ENCODE peak calls at places on chromosomes 6 and 20, in seven cellular contexts. One of them, this sample, is unnamed.

GRCh38 chr20:25457886-25458680 is 50.6 kb downstream of the GINS1 start:
- DNase-seq in pancreas: no peak
- DNase-seq in fibroblast of lung: no peak
- DNase-seq in omental fat pad: no peak
- DNase-seq in mesothelial cell of epicardium: no peak
- DNase-seq in foreskin fibroblast: no peak
- DNase-seq in progenitor cell of endocrine pancreas: no peak
- DNase-seq in this sample: no peak

GRCh38 chr20:57759724-57760123 is 49.9 kb upstream of the PMEPA1 start:
- DNase-seq in pancreas: no peak
- DNase-seq in fibroblast of lung: no peak
- DNase-seq in progenitor cell of endocrine pancreas: no peak
- DNase-seq in mesothelial cell of epicardium: no peak
- DNase-seq in omental fat pad: no peak
- DNase-seq in foreskin fibroblast: no peak
- DNase-seq in this sample: no peak

GRCh38 chr6:46378161-46378881 is 112.9 kb downstream of the RCAN2 start:
- DNase-seq in foreskin fibroblast: no peak
- DNase-seq in pancreas: no peak
- DNase-seq in fibroblast of lung: no peak
- DNase-seq in progenitor cell of endocrine pancreas: no peak
- DNase-seq in omental fat pad: no peak
- DNase-seq in mesothelial cell of epicardium: no peak
- DNase-seq in this sample: no peak

GRCh38 chr20:21808139-21808538 is 102.7 kb downstream of the PAX1 start:
- DNase-seq in omental fat pad: no peak
- DNase-seq in foreskin fibroblast: no peak
- DNase-seq in progenitor cell of endocrine pancreas: no peak
- DNase-seq in pancreas: no peak
- DNase-seq in mesothelial cell of epicardium: no peak
- DNase-seq in fibroblast of lung: no peak
- DNase-seq in this sample: no peak

GRCh38 chr20:10219993-10220750 is 1.5 kb downstream of the SNAP25 start:
- DNase-seq in progenitor cell of endocrine pancreas: no peak
- DNase-seq in pancreas: no peak
- DNase-seq in foreskin fibroblast: no peak
- DNase-seq in omental fat pad: no peak
- DNase-seq in fibroblast of lung: no peak
- DNase-seq in mesothelial cell of epicardium: no peak
- DNase-seq in this sample: no peak

GRCh38 chr20:38277691-38278090 is 17.2 kb upstream of the KIAA1755 start:
- DNase-seq in progenitor cell of endocrine pancreas: no peak
- DNase-seq in pancreas: no peak
- DNase-seq in fibroblast of lung: no peak
- DNase-seq in foreskin fibroblast: no peak
- DNase-seq in mesothelial cell of epicardium: no peak
- DNase-seq in omental fat pad: no peak
- DNase-seq in this sample: no peak

GRCh38 chr6:144847906-144848305 is 562.8 kb downstream of the UTRN start:
- DNase-seq in omental fat pad: no peak
- DNase-seq in progenitor cell of endocrine pancreas: no peak
- DNase-seq in foreskin fibroblast: no peak
- DNase-seq in pancreas: no peak
- DNase-seq in fibroblast of lung: no peak
- DNase-seq in mesothelial cell of epicardium: no peak
- DNase-seq in this sample: no peak

GRCh38 chr6:123091091-123091895 is 95.3 kb downstream of the CLVS2 start:
- DNase-seq in mesothelial cell of epicardium: no peak
- DNase-seq in progenitor cell of endocrine pancreas: no peak
- DNase-seq in foreskin fibroblast: peak; percentile 78
- DNase-seq in pancreas: no peak
- DNase-seq in omental fat pad: no peak
- DNase-seq in fibroblast of lung: peak; percentile 36
- DNase-seq in this sample: no peak

GRCh38 chr6:36320475-36320874 is 16.2 kb downstream of the BNIP5 start:
- DNase-seq in foreskin fibroblast: no peak
- DNase-seq in pancreas: no peak
- DNase-seq in mesothelial cell of epicardium: no peak
- DNase-seq in omental fat pad: no peak
- DNase-seq in fibroblast of lung: no peak
- DNase-seq in progenitor cell of endocrine pancreas: no peak
- DNase-seq in this sample: no peak

GRCh38 chr6:149863846-149864577 is at the start of gene LRP11:
- DNase-seq in pancreas: peak; percentile 95
- DNase-seq in foreskin fibroblast: peak; percentile 89
- DNase-seq in omental fat pad: peak; percentile 50
- DNase-seq in progenitor cell of endocrine pancreas: peak; percentile 84
- DNase-seq in mesothelial cell of epicardium: peak; percentile 71
- DNase-seq in fibroblast of lung: peak; percentile 76
- DNase-seq in this sample: peak; percentile 80

GRCh38 chr6:87789198-87789899 is 87.3 kb upstream of the AKIRIN2 start:
- DNase-seq in mesothelial cell of epicardium: no peak
- DNase-seq in progenitor cell of endocrine pancreas: no peak
- DNase-seq in pancreas: no peak
- DNase-seq in foreskin fibroblast: peak; percentile 40
- DNase-seq in fibroblast of lung: peak; percentile 48
- DNase-seq in omental fat pad: no peak
- DNase-seq in this sample: no peak

GRCh38 chr20:25549866-25550477 is 35.4 kb downstream of the NINL start:
- DNase-seq in progenitor cell of endocrine pancreas: no peak
- DNase-seq in foreskin fibroblast: no peak
- DNase-seq in fibroblast of lung: peak; percentile 67
- DNase-seq in omental fat pad: no peak
- DNase-seq in pancreas: no peak
- DNase-seq in mesothelial cell of epicardium: no peak
- DNase-seq in this sample: no peak

GRCh38 chr6:34093206-34093605 is 52.7 kb downstream of the GRM4 start:
- DNase-seq in omental fat pad: no peak
- DNase-seq in foreskin fibroblast: no peak
- DNase-seq in progenitor cell of endocrine pancreas: no peak
- DNase-seq in mesothelial cell of epicardium: no peak
- DNase-seq in pancreas: no peak
- DNase-seq in fibroblast of lung: no peak
- DNase-seq in this sample: no peak

GRCh38 chr6:34090935-34091334 is 55.0 kb downstream of the GRM4 start:
- DNase-seq in mesothelial cell of epicardium: no peak
- DNase-seq in fibroblast of lung: no peak
- DNase-seq in foreskin fibroblast: no peak
- DNase-seq in progenitor cell of endocrine pancreas: no peak
- DNase-seq in omental fat pad: no peak
- DNase-seq in pancreas: no peak
- DNase-seq in this sample: no peak

GRCh38 chr6:34093854-34094430 is 51.9 kb downstream of the GRM4 start:
- DNase-seq in progenitor cell of endocrine pancreas: no peak
- DNase-seq in fibroblast of lung: no peak
- DNase-seq in omental fat pad: no peak
- DNase-seq in mesothelial cell of epicardium: no peak
- DNase-seq in pancreas: no peak
- DNase-seq in foreskin fibroblast: no peak
- DNase-seq in this sample: no peak

GRCh38 chr6:34094474-34095135 is 51.3 kb downstream of the GRM4 start:
- DNase-seq in progenitor cell of endocrine pancreas: no peak
- DNase-seq in mesothelial cell of epicardium: no peak
- DNase-seq in omental fat pad: no peak
- DNase-seq in pancreas: no peak
- DNase-seq in foreskin fibroblast: no peak
- DNase-seq in fibroblast of lung: no peak
- DNase-seq in this sample: no peak

GRCh38 chr6:34092631-34093030 is 53.3 kb downstream of the GRM4 start:
- DNase-seq in pancreas: no peak
- DNase-seq in fibroblast of lung: no peak
- DNase-seq in omental fat pad: no peak
- DNase-seq in progenitor cell of endocrine pancreas: no peak
- DNase-seq in mesothelial cell of epicardium: no peak
- DNase-seq in foreskin fibroblast: no peak
- DNase-seq in this sample: no peak
- TF ChIP-seq CTCF in pancreas: no peak
- TF ChIP-seq CTCF in fibroblast of lung: no peak
- TF ChIP-seq CTCF in omental fat pad: no peak
- TF ChIP-seq CTCF in progenitor cell of endocrine pancreas: no peak
- TF ChIP-seq CTCF in mesothelial cell of epicardium: no peak
- TF ChIP-seq CTCF in foreskin fibroblast: no peak
- TF ChIP-seq CTCF in this sample: no peak

DNA sequence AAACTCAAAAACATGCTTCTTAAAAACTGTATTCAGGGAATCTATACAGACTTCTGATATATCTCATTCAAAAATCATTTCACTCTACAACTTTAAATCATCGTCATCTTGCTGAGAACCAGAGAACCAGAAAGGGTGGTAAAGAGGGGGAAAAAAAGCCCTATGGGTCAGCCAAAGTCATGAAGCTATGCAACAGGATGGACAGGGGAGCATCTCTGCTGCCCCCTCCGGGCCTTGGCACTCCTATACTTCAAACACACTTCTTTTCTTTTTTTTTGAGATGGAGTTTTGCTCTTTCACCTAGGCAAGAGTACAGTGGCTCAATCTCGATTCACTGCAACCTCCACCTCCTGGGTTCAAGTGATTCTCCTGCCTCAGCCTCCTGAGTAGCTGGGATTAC is 73.5 kb upstream of the NFATC2 start:
- DNase-seq in mesothelial cell of epicardium: no peak
- DNase-seq in foreskin fibroblast: no peak
- DNase-seq in pancreas: no peak
- DNase-seq in progenitor cell of endocrine pancreas: no peak
- DNase-seq in omental fat pad: no peak
- DNase-seq in fibroblast of lung: no peak
- DNase-seq in this sample: no peak
- TF ChIP-seq CTCF in mesothelial cell of epicardium: no peak
- TF ChIP-seq CTCF in foreskin fibroblast: no peak
- TF ChIP-seq CTCF in pancreas: no peak
- TF ChIP-seq CTCF in progenitor cell of endocrine pancreas: peak; percentile 16
- TF ChIP-seq CTCF in omental fat pad: no peak
- TF ChIP-seq CTCF in fibroblast of lung: no peak
- TF ChIP-seq CTCF in this sample: no peak

DNA sequence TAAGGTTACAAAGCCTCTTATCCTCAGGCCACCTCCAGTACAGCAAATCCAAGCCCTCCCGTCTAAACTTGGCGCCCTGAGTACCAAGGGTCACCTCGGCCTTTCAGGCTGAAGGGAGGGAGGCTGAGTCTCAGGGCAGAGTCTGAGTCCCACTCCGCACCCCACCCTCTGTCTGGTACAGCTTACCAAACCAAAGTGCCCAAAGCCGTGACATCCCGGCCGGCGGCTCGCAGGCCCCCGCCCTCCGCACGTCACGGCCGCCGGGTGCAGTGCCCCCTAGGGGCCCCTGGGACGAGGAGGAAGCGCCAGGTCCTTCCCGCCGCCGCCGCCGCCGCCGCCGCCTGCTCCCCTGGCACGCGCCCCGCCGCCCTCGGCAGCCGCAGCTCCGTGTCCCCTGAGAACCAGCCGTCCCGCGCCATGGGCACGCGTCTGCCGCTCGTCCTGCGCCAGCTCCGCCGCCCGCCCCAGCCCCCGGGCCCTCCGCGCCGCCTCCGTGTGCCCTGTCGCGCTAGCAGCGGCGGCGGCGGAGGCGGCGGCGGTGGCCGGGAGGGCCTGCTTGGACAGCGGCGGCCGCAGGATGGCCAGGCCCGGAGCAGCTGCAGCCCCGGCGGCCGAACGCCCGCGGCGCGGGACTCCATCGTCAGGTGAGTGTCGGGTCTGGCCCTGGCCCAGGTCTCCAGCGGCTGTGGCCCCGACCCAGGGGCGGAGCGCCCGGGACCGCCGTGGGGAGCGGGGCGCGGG is at the start of gene MTHFD1L:
- DNase-seq in mesothelial cell of epicardium: peak; percentile 50
- DNase-seq in omental fat pad: peak; percentile 54
- DNase-seq in foreskin fibroblast: peak; percentile 89
- DNase-seq in fibroblast of lung: peak; percentile 86
- DNase-seq in pancreas: peak; percentile 91
- DNase-seq in progenitor cell of endocrine pancreas: peak; percentile 68
- DNase-seq in this sample: peak; percentile 78
- TF ChIP-seq CTCF in mesothelial cell of epicardium: peak; percentile 12
- TF ChIP-seq CTCF in omental fat pad: peak; percentile 21
- TF ChIP-seq CTCF in foreskin fibroblast: peak; percentile 37
- TF ChIP-seq CTCF in fibroblast of lung: peak; percentile 11
- TF ChIP-seq CTCF in pancreas: peak; percentile 52
- TF ChIP-seq CTCF in progenitor cell of endocrine pancreas: peak; percentile 70
- TF ChIP-seq CTCF in this sample: no peak

DNA sequence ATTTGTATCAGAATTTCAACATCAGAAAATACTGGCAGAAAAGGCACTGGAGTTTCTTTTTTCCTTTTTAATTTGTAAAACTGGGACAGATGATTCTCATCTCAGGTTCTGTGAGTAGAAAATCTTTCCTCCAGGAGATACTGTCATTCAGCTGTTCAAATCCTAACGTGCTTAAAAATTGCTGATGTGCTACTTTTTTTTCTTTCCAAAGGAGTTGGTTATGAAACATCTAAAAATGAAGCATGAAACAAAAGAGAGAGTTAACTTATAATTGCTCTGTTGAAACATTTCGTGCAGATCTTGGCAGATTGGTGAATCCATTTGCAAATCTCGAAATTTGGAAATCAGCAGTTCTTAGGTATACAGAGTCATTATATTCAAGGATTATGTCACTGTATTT is 622.6 kb downstream of the RNF144B start:
- DNase-seq in pancreas: no peak
- DNase-seq in fibroblast of lung: no peak
- DNase-seq in progenitor cell of endocrine pancreas: no peak
- DNase-seq in mesothelial cell of epicardium: no peak
- DNase-seq in foreskin fibroblast: no peak
- DNase-seq in omental fat pad: no peak
- DNase-seq in this sample: no peak
- TF ChIP-seq CTCF in pancreas: no peak
- TF ChIP-seq CTCF in fibroblast of lung: no peak
- TF ChIP-seq CTCF in progenitor cell of endocrine pancreas: no peak
- TF ChIP-seq CTCF in mesothelial cell of epicardium: no peak
- TF ChIP-seq CTCF in foreskin fibroblast: no peak
- TF ChIP-seq CTCF in omental fat pad: no peak
- TF ChIP-seq CTCF in this sample: no peak

This sample was measured in activated B cell treated with CpG ODN at 0.5 μM for 24 hours.